ENCODE peak calls at places on chromosomes 5 and 9, in eight cellular contexts. C is stimulated activated naive CD4-positive, alpha-beta T cell treated with Interleukin-2 at 50 U/mL for 16 hours; J is pons; E is anterior cingulate cortex; M is heart left ventricle; R is cardiac muscle cell; F is NCI-H1417 treated with DMSO at 0.1 percent for 48 hours; U is DMS153. Q is an unnamed sample.

GRCh38 chr5:14895301-14895700 is 23.7 kb upstream of the ANKH start:
- DNase-seq in C (no peak), J (no peak), E (no peak), M (no peak), R (no peak), F (no peak), U (no peak), Q (no peak)

GRCh38 chr5:73412597-73412988 is 36.0 kb downstream of the FOXD1 start:
- DNase-seq in C (no peak), J (no peak), E (no peak), M (no peak), R (no peak), F (no peak), U (no peak), Q (no peak)

GRCh38 chr5:31827862-31828261 is 188.9 kb downstream of the PDZD2 start:
- DNase-seq in C (no peak), J (no peak), E (no peak), M (no peak), R (no peak), F (no peak), U (no peak), Q (no peak)

GRCh38 chr5:151615431-151615830 is 24.3 kb upstream of the FAT2 start:
- DNase-seq in C (peak), J (no peak), E (no peak), M (no peak), R (no peak), F (no peak), U (no peak), Q (no peak)

GRCh38 chr5:149237662-149238061 is 34.0 kb upstream of the AFAP1L1 start:
- DNase-seq in C (no peak), J (no peak), E (no peak), M (no peak), R (no peak), F (no peak), U (no peak), Q (no peak)

GRCh38 chr5:109865636-109866035 is 175.9 kb downstream of the MAN2A1 start:
- DNase-seq in C (no peak), J (peak), E (no peak), M (no peak), R (no peak), F (no peak), U (peak), Q (no peak)

GRCh38 chr9:71763752-71764332 is 4.5 kb downstream of the CEMIP2 start:
- DNase-seq in C (no peak), J (no peak), E (no peak), M (no peak), R (no peak), F (no peak), U (no peak), Q (no peak)

GRCh38 chr5:38595149-38595725 is 38.8 kb upstream of the LIFR start:
- DNase-seq in C (no peak), J (no peak), E (no peak), M (no peak), R (no peak), F (no peak), U (no peak), Q (no peak)

GRCh38 chr9:92308893-92309292 is 15.4 kb upstream of the IARS1 start:
- DNase-seq in C (no peak), J (no peak), E (no peak), M (no peak), R (no peak), F (no peak), U (no peak), Q (no peak)

GRCh38 chr5:146751054-146751453 is 127.5 kb downstream of the PPP2R2B start:
- DNase-seq in C (no peak), J (no peak), E (no peak), M (no peak), R (no peak), F (no peak), U (no peak), Q (no peak)

GRCh38 chr9:133783331-133783731 is 45.2 kb upstream of the SARDH start:
- DNase-seq in C (no peak), J (no peak), E (no peak), M (no peak), R (no peak), F (no peak), U (no peak), Q (no peak)

GRCh38 chr5:60487885-60488425 is 212.0 kb downstream of the DEPDC1B start:
- DNase-seq in C (no peak), J (no peak), E (no peak), M (no peak), R (no peak), F (peak), U (peak), Q (no peak)

GRCh38 chr5:94397508-94397907 is 220.9 kb downstream of the KIAA0825 start:
- DNase-seq in C (no peak), J (no peak), E (no peak), M (no peak), R (no peak), F (no peak), U (no peak), Q (no peak)

Q was measured in T follicular helper cell.